ENCODE peak calls at places on chromosomes 7 and 10, in six cellular contexts. Y, L, X, F, C and G are unnamed samples.

GRCh38 chr7:15041226-15041625 is 138.7 kb upstream of the DGKB start:
- DNase-seq in Y (no peak), L (no peak), X (no peak), F (no peak), C (no peak), G (no peak)

GRCh38 chr7:107152011-107152410 is 16.8 kb upstream of the HBP1 start:
- DNase-seq in Y (no peak), L (no peak), X (no peak), F (no peak), C (no peak), G (no peak)

GRCh38 chr7:131546126-131546525 is 10.3 kb downstream of the PODXL start:
- DNase-seq in Y (peak), L (no peak), X (peak), F (no peak), C (peak), G (no peak)

GRCh38 chr10:22655312-22655973 is 58.9 kb downstream of the PIP4K2A start:
- DNase-seq in Y (no peak), L (no peak), X (no peak), F (no peak), C (no peak), G (no peak)

GRCh38 chr7:107147464-107148214 is 21.2 kb upstream of the HBP1 start:
- DNase-seq in Y (peak), L (no peak), X (no peak), F (no peak), C (no peak), G (no peak)

GRCh38 chr7:14288701-14289100 is 299.2 kb upstream of the ETV1 start:
- DNase-seq in Y (no peak), L (no peak), X (no peak), F (no peak), C (no peak), G (no peak)

GRCh38 chr7:134024729-134025128 is 102.4 kb upstream of the LRGUK start:
- DNase-seq in Y (no peak), L (no peak), X (no peak), F (no peak), C (no peak), G (no peak)

GRCh38 chr7:44964831-44965440 is 13.9 kb downstream of the MYO1G start:
- DNase-seq in Y (no peak), L (peak), X (peak), F (no peak), C (no peak), G (peak)

GRCh38 chr7:157809863-157810851 is 473.4 kb downstream of the DNAJB6 start:
- DNase-seq in Y (no peak), L (no peak), X (no peak), F (no peak), C (no peak), G (no peak)

GRCh38 chr10:114719311-114719710 is 61.2 kb upstream of the ABLIM1 start:
- DNase-seq in Y (peak), L (no peak), X (no peak), F (peak), C (peak), G (no peak)

GRCh38 chr7:6636741-6637543 is at the start of gene ZNF316:
- DNase-seq in Y (peak), L (no peak), X (peak), F (peak), C (peak), G (no peak)

GRCh38 chr10:6405713-6406112 is 174.4 kb downstream of the PRKCQ start:
- DNase-seq in Y (no peak), L (no peak), X (no peak), F (no peak), C (no peak), G (no peak)

GRCh38 chr7:3264693-3265339 is 36.2 kb upstream of the SDK1 start:
- DNase-seq in Y (no peak), L (no peak), X (no peak), F (no peak), C (no peak), G (no peak)

GRCh38 chr10:86401588-86402282 is 35.1 kb upstream of the GRID1 start:
- DNase-seq in Y (peak), L (peak), X (no peak), F (peak), C (peak), G (no peak)

GRCh38 chr10:44576715-44577191 is 191.9 kb upstream of the CXCL12 start:
- DNase-seq in Y (no peak), L (no peak), X (no peak), F (no peak), C (no peak), G (no peak)

GRCh38 chr7:26182706-26183105 is 17.8 kb downstream of the HNRNPA2B1 start:
- DNase-seq in Y (no peak), L (no peak), X (no peak), F (no peak), C (no peak), G (no peak)

GRCh38 chr10:784377-784758 is 94.9 kb upstream of the DIP2C start:
- DNase-seq in Y (peak), L (peak), X (no peak), F (no peak), C (peak), G (peak)

GRCh38 chr7:27605689-27606269 is 56.9 kb downstream of the HIBADH start:
- DNase-seq in Y (peak), L (no peak), X (no peak), F (no peak), C (no peak), G (no peak)

GRCh38 chr7:99820408-99821027 is 7.3 kb upstream of the CYP3A43 start:
- DNase-seq in Y (no peak), L (peak), X (no peak), F (no peak), C (no peak), G (no peak)

GRCh38 chr7:88589915-88590314 is 169.6 kb upstream of the ZNF804B start:
- DNase-seq in Y (peak), L (no peak), X (no peak), F (no peak), C (no peak), G (no peak)

GRCh38 chr7:8128457-8129322 is 133.3 kb downstream of the ICA1 start:
- DNase-seq in Y (no peak), L (no peak), X (no peak), F (no peak), C (no peak), G (no peak)
- TF ChIP-seq POLR2A in Y (no peak), L (no peak), X (no peak), F (no peak), C (no peak), G (no peak)

GRCh38 chr7:77415474-77415821 is 701 bp downstream of the GSAP start:
- DNase-seq in Y (peak), L (peak), X (no peak), F (no peak), C (peak), G (no peak)
- TF ChIP-seq POLR2A in Y (no peak), L (no peak), X (no peak), F (no peak), C (no peak), G (no peak)

DNA sequence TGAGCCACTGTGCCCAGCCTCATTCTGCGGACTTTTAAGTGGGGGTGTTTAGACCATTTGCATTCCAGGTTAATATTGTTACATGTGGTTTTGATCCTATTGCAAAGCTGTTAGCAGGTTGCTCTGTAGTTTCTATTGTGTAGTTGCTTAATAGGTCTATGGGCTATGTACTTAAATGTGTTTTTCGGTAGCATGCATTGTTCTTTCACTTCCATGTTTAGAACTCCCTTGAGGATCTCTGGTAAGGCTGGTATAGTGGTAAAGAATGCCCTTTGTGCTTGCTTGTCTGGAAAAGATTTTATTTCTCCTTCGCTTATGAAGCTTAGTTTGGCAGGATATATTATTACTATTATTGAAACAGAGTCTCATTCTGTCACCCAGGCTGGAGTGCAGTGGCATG is 13.4 kb upstream of the LRRD1 start:
- DNase-seq in Y (no peak), L (no peak), X (no peak), F (no peak), C (no peak), G (no peak)
- TF ChIP-seq POLR2A in Y (no peak), L (no peak), X (no peak), F (no peak), C (no peak), G (no peak)

DNA sequence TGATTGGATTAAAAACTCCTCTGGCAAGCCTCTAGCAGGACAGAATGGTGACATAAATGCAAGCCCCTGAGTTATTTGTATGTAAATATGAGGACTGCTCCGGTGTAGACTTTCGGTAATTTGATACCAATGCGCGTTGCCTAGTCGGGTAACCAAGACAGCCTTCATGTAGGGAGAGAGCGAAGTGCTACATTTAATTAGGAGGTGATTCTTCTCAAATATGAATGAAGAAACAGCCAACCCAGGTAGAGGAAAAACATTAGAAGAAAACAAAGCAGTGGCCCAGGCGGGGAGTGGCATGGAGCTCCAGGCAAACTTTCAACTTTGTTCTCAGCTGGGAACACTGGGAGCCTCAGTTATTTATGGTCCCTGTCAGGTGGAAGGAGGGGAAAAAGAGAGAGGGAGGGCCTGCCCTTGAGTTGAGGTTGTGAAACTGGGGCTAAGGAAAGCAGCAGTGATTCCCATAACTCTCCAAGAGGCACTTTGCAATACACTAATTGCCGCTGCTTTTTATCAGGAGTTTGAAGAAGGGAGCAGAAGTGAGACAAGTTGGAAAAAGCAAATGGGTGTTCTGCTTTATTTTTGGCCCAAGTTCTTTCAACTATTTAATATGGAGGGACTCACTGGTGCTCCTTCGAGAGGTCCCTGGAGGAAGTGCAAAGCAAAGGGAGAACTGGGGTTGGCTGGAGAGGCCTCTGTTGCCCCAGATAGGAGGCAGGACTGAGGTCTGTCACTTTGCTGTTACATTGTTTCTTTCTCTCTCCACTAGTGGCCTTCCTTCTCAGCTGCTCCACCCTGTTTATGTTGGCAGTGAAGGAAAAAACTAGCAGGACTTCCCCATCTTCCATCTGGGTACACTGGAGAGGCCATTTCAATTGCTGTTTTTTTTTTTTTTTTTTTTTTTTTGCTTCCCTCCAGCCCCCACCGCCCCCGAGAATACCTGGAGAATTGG is 234.6 kb upstream of the CCDC6 start:
- DNase-seq in Y (no peak), L (peak), X (peak), F (no peak), C (peak), G (no peak)
- TF ChIP-seq POLR2A in Y (no peak), L (peak), X (no peak), F (no peak), C (peak), G (no peak)

GRCh38 chr7:150514748-150515222 is at the start of gene GIMAP7:
- DNase-seq in Y (peak), L (no peak), X (no peak), F (no peak), C (peak), G (no peak)
- TF ChIP-seq POLR2A in Y (no peak), L (no peak), X (no peak), F (no peak), C (peak), G (no peak)

DNA sequence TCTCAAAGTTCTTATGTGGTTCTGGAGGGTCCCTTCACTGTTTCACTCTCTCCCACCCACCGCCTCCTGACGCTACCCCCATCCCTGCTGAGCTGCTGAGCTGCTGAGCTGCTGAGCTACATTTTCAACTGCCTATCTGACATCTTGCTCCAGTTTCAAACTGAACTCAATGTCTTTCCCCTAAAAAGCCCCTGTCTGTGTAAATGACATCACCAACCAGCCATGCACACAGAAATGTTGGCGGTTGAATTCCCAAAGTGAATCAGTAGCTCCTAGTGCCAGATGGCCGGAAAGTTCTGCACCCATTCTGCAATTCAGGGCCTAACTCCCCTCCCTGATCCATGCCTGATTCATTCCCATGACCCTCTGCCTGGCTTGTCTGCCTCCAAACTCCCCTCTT is 71.2 kb downstream of the WNT2 start:
- DNase-seq in Y (no peak), L (no peak), X (no peak), F (no peak), C (no peak), G (no peak)
- TF ChIP-seq POLR2A in Y (no peak), L (no peak), X (no peak), F (no peak), C (no peak), G (no peak)

GRCh38 chr10:73746721-73747120 is 2.5 kb downstream of the SEC24C start:
- DNase-seq in Y (no peak), L (no peak), X (no peak), F (no peak), C (no peak), G (peak)

GRCh38 chr10:73743905-73744689 is at the start of gene SEC24C:
- DNase-seq in Y (peak), L (peak), X (peak), F (peak), C (peak), G (peak)

GRCh38 chr10:73744690-73744994 is 470 bp downstream of the SEC24C start:
- DNase-seq in Y (peak), L (no peak), X (peak), F (peak), C (peak), G (no peak)

GRCh38 chr10:73743327-73743904 is 756 bp upstream of the SEC24C start:
- DNase-seq in Y (no peak), L (no peak), X (no peak), F (no peak), C (no peak), G (no peak)

DNA sequence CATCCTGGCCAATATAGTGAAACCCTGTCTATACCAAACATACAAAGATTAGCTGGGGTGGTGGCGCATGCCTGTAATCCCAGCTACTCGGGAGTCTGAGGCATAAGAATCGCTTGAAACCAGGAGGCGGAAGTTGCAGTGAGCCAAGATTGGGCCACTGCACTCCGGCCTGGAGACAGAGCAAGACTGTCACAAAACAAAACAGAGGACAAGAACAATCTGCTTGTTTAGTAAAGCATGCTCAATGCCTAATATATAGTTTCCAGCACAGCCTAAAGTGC is 1.8 kb upstream of the SEC24C start:
- DNase-seq in Y (no peak), L (no peak), X (no peak), F (no peak), C (no peak), G (no peak)
- TF ChIP-seq POLR2A in Y (no peak), L (no peak), X (no peak), F (no peak), C (no peak), G (no peak)

DNA sequence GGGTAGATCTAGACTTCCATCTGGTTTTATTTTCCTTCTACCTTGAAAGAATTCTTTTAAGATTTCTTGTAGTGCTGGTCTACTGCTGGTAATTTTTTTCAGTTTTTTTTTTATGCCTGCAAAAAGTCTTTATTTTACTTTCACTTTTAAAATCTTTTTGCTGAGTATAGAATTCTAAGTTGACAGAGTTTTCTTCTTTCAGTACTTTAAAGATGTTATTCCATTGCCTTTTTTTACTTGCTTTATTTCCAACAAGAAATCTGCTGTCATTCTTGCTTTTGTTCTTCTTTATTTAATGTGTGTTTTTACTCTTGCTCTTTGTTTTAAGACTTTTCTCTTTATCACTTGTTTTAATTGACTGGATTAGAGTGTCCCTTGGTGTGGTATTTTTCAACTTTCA is 36.1 kb upstream of the HECTD2 start:
- DNase-seq in Y (no peak), L (no peak), X (no peak), F (no peak), C (no peak), G (no peak)
- TF ChIP-seq POLR2A in Y (no peak), L (no peak), X (no peak), F (no peak), C (no peak), G (no peak)

GRCh38 chr7:148699772-148700629 is 1.3 kb downstream of the CUL1 start:
- DNase-seq in Y (no peak), L (no peak), X (no peak), F (no peak), C (no peak), G (no peak)

GRCh38 chr7:148700693-148701092 is 2.0 kb downstream of the CUL1 start:
- DNase-seq in Y (no peak), L (no peak), X (no peak), F (peak), C (peak), G (no peak)

GRCh38 chr7:148697950-148698396 is 730 bp upstream of the CUL1 start:
- DNase-seq in Y (no peak), L (no peak), X (peak), F (no peak), C (no peak), G (no peak)

GRCh38 chr7:148698397-148699023 is at the start of gene CUL1:
- DNase-seq in Y (peak), L (peak), X (peak), F (peak), C (peak), G (peak)

DNA sequence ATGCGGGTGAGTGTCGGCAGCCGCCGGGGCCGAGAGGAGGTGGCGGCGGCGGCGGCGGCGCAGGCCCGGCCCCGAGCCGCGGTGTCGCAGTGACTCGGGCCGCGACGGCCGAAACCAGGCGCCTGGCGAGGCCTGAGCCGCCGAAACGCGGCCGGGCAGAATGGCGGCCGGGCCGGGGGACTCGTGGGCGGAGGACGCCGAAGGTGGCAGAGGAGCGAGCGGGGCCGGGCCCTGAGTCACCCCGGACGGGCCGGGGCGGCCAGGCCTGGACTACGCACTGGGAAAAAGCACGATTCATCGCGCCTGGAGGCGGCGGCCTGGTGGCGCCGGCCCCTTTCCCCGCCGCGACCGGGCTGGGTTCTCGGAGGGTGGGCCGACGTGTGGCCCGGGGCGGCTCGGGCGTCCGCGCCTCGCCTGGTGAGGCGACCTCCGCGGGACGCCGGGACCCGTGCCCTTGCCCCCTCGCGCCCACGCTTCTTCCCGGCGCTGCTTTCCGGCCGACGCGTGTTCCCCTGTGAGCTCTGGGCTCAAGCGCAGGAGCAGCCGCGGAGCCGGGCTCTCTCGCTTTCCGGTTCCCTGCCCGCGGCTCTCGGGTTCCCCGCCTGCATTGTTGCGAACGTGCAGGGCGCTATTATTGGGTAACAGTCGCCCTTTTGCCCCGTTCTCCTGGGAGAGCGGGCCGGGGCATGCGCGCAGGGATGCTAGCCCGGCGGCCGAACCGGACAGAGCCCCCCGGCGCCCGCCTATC is 495 bp downstream of the CUL1 start:
- DNase-seq in Y (peak), L (peak), X (peak), F (peak), C (peak), G (peak)
- TF ChIP-seq POLR2A in Y (no peak), L (peak), X (no peak), F (peak), C (peak), G (no peak)

GRCh38 chr10:118340486-118340885 is 1.6 kb downstream of the FAM204A start:
- DNase-seq in Y (no peak), L (no peak), X (no peak), F (no peak), C (no peak), G (no peak)

GRCh38 chr10:118343115-118343514 is 991 bp upstream of the FAM204A start:
- DNase-seq in Y (no peak), L (no peak), X (no peak), F (no peak), C (no peak), G (no peak)

GRCh38 chr10:118342638-118343020 is 505 bp upstream of the FAM204A start:
- DNase-seq in Y (no peak), L (no peak), X (no peak), F (no peak), C (no peak), G (no peak)

GRCh38 chr10:118341678-118342637 is at the start of gene FAM204A:
- DNase-seq in Y (peak), L (peak), X (peak), F (peak), C (peak), G (peak)

DNA sequence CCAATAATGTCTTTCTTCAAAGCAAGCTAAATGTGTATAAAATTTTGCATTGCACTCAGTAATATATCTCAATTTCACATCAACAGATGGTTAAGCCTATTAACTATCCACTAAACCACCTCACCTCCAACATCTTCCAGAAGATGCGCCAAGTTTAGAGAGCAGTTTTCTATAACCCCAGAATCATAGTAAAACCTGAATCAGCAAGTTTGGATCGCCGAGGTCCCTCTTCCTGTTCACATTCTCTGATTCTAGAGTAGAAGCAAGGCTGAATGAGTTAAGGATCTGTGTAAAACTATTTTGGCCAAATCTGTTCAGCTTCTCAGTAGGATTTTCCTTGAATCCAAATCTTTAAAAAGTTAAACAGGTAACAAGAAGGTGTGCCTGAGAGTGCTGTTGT is 1.4 kb upstream of the FAM204A start:
- DNase-seq in Y (no peak), L (no peak), X (no peak), F (no peak), C (no peak), G (no peak)
- TF ChIP-seq POLR2A in Y (no peak), L (no peak), X (no peak), F (no peak), C (no peak), G (no peak)